ENCODE peak calls at places on chromosomes 12 and 14, in six cellular contexts. P, Z, B, J, N and O are unnamed samples.

GRCh38 chr12:31406345-31406744 is 80.4 kb upstream of the SINHCAF start:
- DNase-seq in J (no peak), Z (no peak), N (no peak), P (no peak), B (no peak), O (no peak)

GRCh38 chr12:76341436-76342030 is 6.7 kb downstream of the BBS10 start:
- DNase-seq in J (no peak), N (no peak), B (no peak), P (no peak), Z (no peak), O (no peak)

GRCh38 chr14:24058260-24058950 is 6.6 kb downstream of the CARMIL3 start:
- DNase-seq in P (peak; percentile 59), N (no peak), J (no peak), Z (no peak), B (peak; percentile 67), O (no peak)

GRCh38 chr12:105750096-105750495 is 388.7 kb downstream of the NUAK1 start:
- DNase-seq in B (no peak), J (no peak), Z (no peak), N (no peak), P (no peak), O (peak; percentile 37)

GRCh38 chr12:111643428-111643826 is 42.3 kb downstream of the BRAP start:
- DNase-seq in N (no peak), Z (no peak), B (no peak), P (peak; percentile 64), J (no peak), O (peak; percentile 58)

GRCh38 chr12:45483571-45483970 is 245.9 kb upstream of the ARID2 start:
- DNase-seq in Z (no peak), J (no peak), N (peak; percentile 48), B (no peak), P (no peak), O (no peak)

GRCh38 chr12:66279127-66279712 is 23.1 kb upstream of the HELB start:
- DNase-seq in B (peak; percentile 7), P (no peak), N (no peak), Z (no peak), J (no peak), O (no peak)

GRCh38 chr14:55212611-55213010 is 21.2 kb upstream of the DLGAP5 start:
- DNase-seq in J (no peak), Z (no peak), N (no peak), B (no peak), P (no peak), O (no peak)

GRCh38 chr12:75852143-75852542 is 179.4 kb downstream of the PHLDA1 start:
- DNase-seq in J (peak; percentile 84), Z (no peak), B (no peak), N (no peak), P (no peak), O (no peak)

GRCh38 chr14:43003845-43004244 is 1397.2 kb downstream of the LRFN5 start:
- DNase-seq in B (no peak), J (peak; percentile 21), Z (no peak), N (no peak), P (no peak), O (no peak)

GRCh38 chr14:63045612-63046320 is 508 bp upstream of the KCNH5 start:
- DNase-seq in N (peak; percentile 9), B (peak; percentile 77), J (peak; percentile 70), P (peak; percentile 26), Z (no peak), O (no peak)

GRCh38 chr14:56490379-56490778 is 89.2 kb upstream of the TMEM260 start:
- DNase-seq in P (no peak), B (peak; percentile 53), J (peak; percentile 60), N (no peak), Z (no peak), O (no peak)

GRCh38 chr12:96103067-96103650 is 67.8 kb upstream of the LTA4H start:
- DNase-seq in Z (no peak), P (no peak), N (no peak), J (no peak), B (no peak), O (no peak)

GRCh38 chr14:94132285-94132887 is 3.0 kb upstream of the IFI27L2 start:
- DNase-seq in Z (peak; percentile 30), N (no peak), J (peak; percentile 82), P (peak; percentile 33), B (peak; percentile 56), O (no peak)

GRCh38 chr12:109523071-109523470 is 45.6 kb downstream of the UBE3B start:
- DNase-seq in J (peak; percentile 45), Z (no peak), N (no peak), B (no peak), P (no peak), O (no peak)

GRCh38 chr12:103382736-103383346 is 112.9 kb downstream of the C12orf42 start:
- DNase-seq in B (no peak), P (no peak), N (no peak), Z (no peak), J (no peak), O (no peak)

GRCh38 chr12:102948941-102949352 is 8.5 kb upstream of the ASCL1 start:
- DNase-seq in B (peak; percentile 32), P (peak; percentile 3), Z (no peak), J (peak; percentile 92), N (peak; percentile 44), O (peak; percentile 58)

GRCh38 chr12:124452576-124453391 is 114.6 kb downstream of the NCOR2 start:
- DNase-seq in J (no peak), P (no peak), B (no peak), N (no peak), Z (no peak), O (no peak)

GRCh38 chr12:23055004-23055403 is 430.0 kb downstream of the ETNK1 start:
- DNase-seq in Z (no peak), J (peak; percentile 48), B (no peak), P (no peak), N (no peak), O (peak; percentile 52)

GRCh38 chr12:102216086-102216691 is 18.6 kb upstream of the PMCH start:
- DNase-seq in B (peak; percentile 5), P (peak; percentile 27), N (no peak), J (no peak), Z (no peak), O (no peak)

GRCh38 chr14:50260511-50260910 is 29.1 kb upstream of the SOS2 start:
- DNase-seq in J (no peak), B (peak; percentile 19), Z (no peak), P (peak; percentile 15), N (no peak), O (no peak)

GRCh38 chr14:64762044-64763034 is 58.1 kb downstream of the PLEKHG3 start:
- DNase-seq in B (peak; percentile 99), Z (no peak), P (peak; percentile 93), N (peak; percentile 96), J (peak; percentile 95), O (no peak)

GRCh38 chr14:79161576-79161975 is 991.4 kb downstream of the NRXN3 start:
- DNase-seq in N (no peak), J (no peak), Z (no peak), B (peak; percentile 3), P (peak; percentile 3), O (no peak)

GRCh38 chr12:107731376-107731775 is 29.6 kb downstream of the PRDM4 start:
- DNase-seq in J (no peak), P (no peak), Z (no peak), N (no peak), B (no peak), O (no peak)

GRCh38 chr14:77459072-77459723 is 1.3 kb downstream of the AHSA1 start:
- DNase-seq in P (peak; percentile 55), Z (peak; percentile 32), B (peak; percentile 64), N (no peak), J (peak; percentile 34), O (no peak)

GRCh38 chr12:7433276-7433822 is 10.6 kb downstream of the CD163L1 start:
- DNase-seq in B (peak; percentile 53), N (no peak), Z (no peak), P (peak; percentile 30), J (no peak), O (no peak)

GRCh38 chr14:32564591-32564990 is 235.5 kb downstream of the AKAP6 start:
- DNase-seq in N (no peak), J (no peak), P (no peak), Z (no peak), B (no peak), O (no peak)

GRCh38 chr14:74400328-74400727 is 25.7 kb downstream of the SYNDIG1L start:
- DNase-seq in N (no peak), J (no peak), P (no peak), B (no peak), Z (no peak), O (no peak)

GRCh38 chr14:72822946-72823611 is 70.8 kb downstream of the DPF3 start:
- DNase-seq in Z (no peak), J (no peak), N (no peak), P (no peak), B (no peak), O (no peak)

GRCh38 chr14:22472935-22473854 is 115.8 kb downstream of the DAD1 start:
- DNase-seq in P (no peak), Z (no peak), B (peak; percentile 39), N (no peak), J (peak; percentile 52), O (no peak)

GRCh38 chr14:54637829-54638446 is 71.0 kb downstream of the SAMD4A start:
- DNase-seq in P (no peak), J (no peak), B (peak; percentile 95), N (no peak), Z (no peak), O (no peak)

GRCh38 chr12:124626841-124627502 is 59.6 kb upstream of the NCOR2 start:
- DNase-seq in Z (no peak), N (peak; percentile 69), P (no peak), J (no peak), B (no peak), O (no peak)

GRCh38 chr14:94628578-94628977 is 16.4 kb downstream of the SERPINA3 start:
- DNase-seq in P (no peak), Z (no peak), B (no peak), J (no peak), N (no peak), O (no peak)

GRCh38 chr12:38775457-38775856 is 129.9 kb downstream of the CPNE8 start:
- DNase-seq in P (no peak), J (no peak), N (no peak), Z (no peak), B (no peak), O (no peak)

GRCh38 chr12:45407188-45407850 is 191.4 kb downstream of the ANO6 start:
- DNase-seq in B (no peak), Z (no peak), J (no peak), P (peak; percentile 49), N (peak; percentile 33), O (no peak)